ENCODE peak calls at places on chromosomes 12 and 14, in four cellular contexts. X, I, R and K are unnamed samples.
A peak's percentile ranks its signal among the peaks of the same experiment; 100 is the strongest.

GRCh38 chr14:103209054-103209453 is 85.8 kb downstream of the TNFAIP2 start:
- DNase-seq in X (no peak), I (peak; percentile 54), R (no peak), K (no peak)

GRCh38 chr14:33567736-33568124 is 383.1 kb downstream of the EGLN3 start:
- DNase-seq in R (no peak), I (no peak), X (no peak), K (no peak)

GRCh38 chr12:114400395-114400794 is 5.5 kb downstream of the TBX5 start:
- DNase-seq in I (no peak), X (no peak), R (no peak), K (peak; percentile 40)

GRCh38 chr12:67760586-67761275 is 112.2 kb downstream of the DYRK2 start:
- DNase-seq in I (no peak), X (no peak), R (no peak), K (no peak)

GRCh38 chr12:109358154-109358869 is 10.6 kb downstream of the MYO1H start:
- DNase-seq in X (peak; percentile 34), R (no peak), I (no peak), K (no peak)

GRCh38 chr12:57452181-57452936 is 2.7 kb upstream of the INHBE start:
- DNase-seq in R (no peak), I (peak; percentile 78), X (no peak), K (no peak)

GRCh38 chr12:18430425-18431048 is 169.2 kb downstream of the PIK3C2G start:
- DNase-seq in I (peak; percentile 21), R (peak; percentile 24), X (no peak), K (peak; percentile 60)

GRCh38 chr12:121568971-121569808 is 11.6 kb downstream of the KDM2B start:
- DNase-seq in R (no peak), I (no peak), X (no peak), K (no peak)

GRCh38 chr12:122059203-122059960 is 19.2 kb upstream of the MLXIP start:
- DNase-seq in I (no peak), X (no peak), R (no peak), K (no peak)

GRCh38 chr12:78880078-78880477 is 15.5 kb downstream of the SYT1 start:
- DNase-seq in I (no peak), R (no peak), X (no peak), K (no peak)

GRCh38 chr14:46344327-46344937 is 307.1 kb downstream of the RPL10L start:
- DNase-seq in X (peak; percentile 2), R (peak; percentile 15), I (peak; percentile 1), K (no peak)

GRCh38 chr14:80316426-80316825 is 105.1 kb upstream of the DIO2 start:
- DNase-seq in R (no peak), X (no peak), I (no peak), K (no peak)

GRCh38 chr12:98533723-98534251 is 18.4 kb downstream of the TMPO start:
- DNase-seq in X (no peak), R (peak; percentile 27), I (peak; percentile 20), K (no peak)

GRCh38 chr14:42961509-42961908 is 1354.8 kb downstream of the LRFN5 start:
- DNase-seq in X (no peak), I (no peak), R (no peak), K (no peak)

GRCh38 chr12:71426648-71427047 is 12.9 kb upstream of the LGR5 start:
- DNase-seq in R (no peak), X (no peak), I (no peak), K (no peak)

GRCh38 chr12:71440393-71441349 is 1.1 kb downstream of the LGR5 start:
- DNase-seq in I (peak; percentile 25), X (no peak), R (peak; percentile 96), K (peak; percentile 34)

GRCh38 chr12:23259558-23259957 is 634.6 kb downstream of the ETNK1 start:
- DNase-seq in I (no peak), X (no peak), R (no peak), K (no peak)

GRCh38 chr12:123910057-123910456 is 62.6 kb downstream of the CCDC92 start:
- DNase-seq in I (no peak), X (no peak), R (no peak), K (no peak)

GRCh38 chr12:107564946-107565345 is 120.7 kb upstream of the PWP1 start:
- DNase-seq in R (peak; percentile 11), X (no peak), I (peak; percentile 4), K (peak; percentile 44)

GRCh38 chr12:12903642-12904609 is 12.6 kb downstream of the GPRC5A start:
- DNase-seq in I (no peak), X (no peak), R (peak; percentile 58), K (no peak)

GRCh38 chr12:49923878-49924610 is 20.3 kb upstream of the FAIM2 start:
- DNase-seq in R (no peak), X (no peak), I (no peak), K (no peak)

GRCh38 chr14:104546591-104547309 is 32.8 kb upstream of the C14orf180 start:
- DNase-seq in R (no peak), X (no peak), I (no peak), K (no peak)

DNA sequence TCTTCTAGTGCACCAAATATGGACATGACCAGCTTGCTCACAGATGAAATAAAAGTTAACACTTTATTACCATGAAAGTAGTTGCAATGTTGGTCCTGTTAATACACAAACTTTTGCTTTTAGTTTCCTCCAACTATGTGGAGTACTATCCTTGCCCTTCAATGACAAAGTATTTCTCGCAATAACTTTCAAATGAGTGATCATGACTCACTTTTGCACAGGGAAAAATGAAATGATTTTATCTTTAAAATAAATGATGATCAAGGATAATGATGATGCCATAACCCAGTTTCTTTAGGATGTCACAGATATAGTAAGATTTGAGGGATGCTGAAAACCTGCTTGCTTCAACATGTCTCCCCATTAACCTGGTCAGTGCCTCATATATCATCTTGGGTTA is 254.0 kb upstream of the KITLG start:
- DNase-seq in X (no peak), R (no peak), I (no peak), K (no peak)
- TF ChIP-seq CBFB in X (no peak), R (no peak), I (no peak), K (no peak)

GRCh38 chr12:131266591-131267467 is 313.1 kb downstream of the ADGRD1 start:
- DNase-seq in X (no peak), R (no peak), I (no peak), K (no peak)
- TF ChIP-seq CBFB in X (no peak), R (no peak), I (no peak), K (no peak)

DNA sequence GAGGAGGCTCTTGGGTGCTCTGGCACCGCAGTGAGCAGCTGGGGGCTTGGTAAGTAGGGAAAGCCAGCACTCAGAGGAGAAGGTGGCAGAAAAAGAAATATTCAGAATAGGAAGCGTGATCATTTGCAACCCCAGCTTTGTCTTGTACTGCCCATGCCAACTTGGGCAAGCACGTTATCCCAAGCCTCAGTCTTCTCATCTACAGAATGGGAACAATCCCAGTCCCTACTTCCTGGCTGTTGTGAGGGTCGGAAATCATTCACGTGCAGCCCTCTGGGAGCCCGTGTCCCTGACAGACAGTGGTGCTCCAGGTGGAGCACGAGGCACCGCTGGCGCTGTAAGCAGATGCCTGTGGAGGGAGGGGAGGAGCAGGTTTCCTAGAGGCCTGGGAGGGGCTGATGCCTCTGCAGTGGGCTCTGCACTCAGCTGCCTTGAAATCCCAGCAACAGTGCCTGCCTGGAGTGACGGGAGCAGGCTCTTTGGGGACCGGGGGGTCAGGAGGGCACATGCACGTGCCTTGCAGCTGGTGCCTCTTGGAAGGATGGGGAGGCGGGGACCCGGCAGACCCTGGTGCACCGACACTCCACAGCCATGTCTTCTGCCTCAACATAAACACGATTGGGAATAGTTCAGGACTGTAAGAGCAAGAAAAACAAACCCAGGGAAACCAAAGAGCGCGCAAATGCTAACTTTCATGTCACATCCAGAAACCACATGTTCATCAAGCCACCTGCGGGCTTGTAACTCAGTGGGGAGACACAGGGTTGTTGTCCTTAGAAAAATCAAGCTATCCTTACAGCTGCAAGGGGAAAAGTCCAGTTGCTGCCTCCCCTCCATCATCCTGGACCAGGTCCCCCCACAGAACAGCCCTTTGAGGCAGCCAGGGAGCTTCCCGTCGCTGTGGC is 86.5 kb upstream of the DIO3 start:
- DNase-seq in X (no peak), R (no peak), I (no peak), K (no peak)
- TF ChIP-seq CBFB in X (no peak), R (no peak), I (no peak), K (no peak)

DNA sequence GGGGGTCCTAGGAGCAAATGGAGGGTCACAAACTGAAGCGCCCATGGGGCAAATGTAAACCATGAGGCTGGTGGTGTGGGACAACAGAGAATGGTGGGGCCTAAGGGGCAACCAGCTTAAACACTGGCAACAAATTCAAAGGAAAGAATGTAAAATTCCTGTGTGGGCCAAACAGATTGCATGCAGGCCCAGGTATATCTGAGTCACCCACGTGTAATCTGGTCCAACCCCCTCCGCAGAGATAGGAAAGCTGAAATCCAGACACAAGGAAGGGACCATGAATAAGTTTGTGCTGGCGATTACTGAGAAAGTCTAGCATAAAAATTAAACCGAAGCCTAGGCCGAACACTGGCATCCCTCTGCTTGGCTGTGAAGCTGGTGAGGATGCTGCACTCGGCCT is 71.6 kb downstream of the ITPK1 start:
- DNase-seq in R (no peak), I (no peak), X (no peak), K (no peak)
- TF ChIP-seq CBFB in R (no peak), I (no peak), X (no peak), K (no peak)

GRCh38 chr12:32000373-32001005 is 41.3 kb downstream of the RESF1 start:
- DNase-seq in R (no peak), X (no peak), I (peak; percentile 94), K (no peak)

GRCh38 chr12:32005496-32006125 is 46.4 kb downstream of the RESF1 start:
- DNase-seq in X (no peak), I (peak; percentile 97), R (no peak), K (no peak)

GRCh38 chr12:31999692-32000091 is 40.5 kb downstream of the RESF1 start:
- DNase-seq in R (no peak), X (no peak), I (no peak), K (no peak)

GRCh38 chr12:32003654-32004053 is 44.4 kb downstream of the RESF1 start:
- DNase-seq in X (no peak), I (no peak), R (no peak), K (no peak)

DNA sequence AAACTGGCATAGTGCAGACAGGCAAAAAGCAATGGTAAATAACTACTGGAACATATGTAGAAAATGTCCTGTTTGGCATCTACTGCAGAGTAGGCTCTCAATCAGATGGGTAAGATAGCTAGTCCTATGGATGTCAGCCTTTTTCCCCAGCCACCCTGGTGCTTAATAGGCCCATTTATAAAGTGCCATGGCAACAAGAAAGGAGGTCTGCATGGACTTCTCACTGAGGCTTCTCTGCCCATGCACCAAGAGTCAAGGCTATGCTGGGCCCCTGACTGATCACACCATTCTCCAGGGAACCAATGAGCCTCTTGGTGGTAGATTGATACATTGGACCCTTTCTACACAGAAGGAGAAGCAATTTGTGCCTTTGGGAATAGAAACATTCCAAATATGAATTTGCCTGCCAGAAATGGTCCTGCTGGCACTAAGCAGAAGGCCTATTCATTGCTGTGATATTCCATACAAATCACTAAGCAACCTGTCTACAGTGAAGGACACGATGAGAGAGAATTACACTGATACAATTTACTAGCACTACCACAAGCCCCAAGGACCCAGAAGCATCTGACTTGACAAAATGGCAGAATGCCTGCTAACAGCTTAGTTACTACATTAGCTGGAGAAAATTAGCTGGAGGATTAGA is 43.8 kb downstream of the RESF1 start:
- DNase-seq in X (no peak), R (no peak), I (no peak), K (no peak)
- TF ChIP-seq CBFB in X (no peak), R (no peak), I (no peak), K (no peak)